ENCODE peak calls at places on chromosome 16, in four cellular contexts. One of them, this sample, is unnamed.

GRCh38 chr16:66894948-66895696 is 14.8 kb downstream of the PDP2 start:
- DNase-seq in cardiac muscle cell: peak
- DNase-seq in NCI-H82: peak
- DNase-seq in AG04449: no peak
- DNase-seq in this sample: peak

GRCh38 chr16:17470002-17470870 is 524 bp downstream of the XYLT1 start:
- DNase-seq in cardiac muscle cell: no peak
- DNase-seq in AG04449: no peak
- DNase-seq in NCI-H82: peak
- DNase-seq in this sample: peak

GRCh38 chr16:74775255-74775654 is 635 bp upstream of the FA2H start:
- DNase-seq in AG04449: no peak
- DNase-seq in cardiac muscle cell: no peak
- DNase-seq in NCI-H82: no peak
- DNase-seq in this sample: no peak

GRCh38 chr16:71205482-71206131 is 24.9 kb downstream of the HYDIN start:
- DNase-seq in NCI-H82: no peak
- DNase-seq in cardiac muscle cell: no peak
- DNase-seq in AG04449: no peak
- DNase-seq in this sample: no peak

GRCh38 chr16:10827691-10828341 is 9.2 kb upstream of the TVP23A start:
- DNase-seq in cardiac muscle cell: peak
- DNase-seq in NCI-H82: no peak
- DNase-seq in AG04449: peak
- DNase-seq in this sample: no peak

GRCh38 chr16:69073181-69073669 is 32.2 kb upstream of the HAS3 start:
- DNase-seq in NCI-H82: no peak
- DNase-seq in AG04449: no peak
- DNase-seq in cardiac muscle cell: peak
- DNase-seq in this sample: no peak

GRCh38 chr16:56985288-56985961 is 3.9 kb upstream of the NLRC5 start:
- DNase-seq in AG04449: peak
- DNase-seq in NCI-H82: peak
- DNase-seq in cardiac muscle cell: peak
- DNase-seq in this sample: no peak

GRCh38 chr16:17346774-17347569 is 123.8 kb downstream of the XYLT1 start:
- DNase-seq in AG04449: no peak
- DNase-seq in NCI-H82: no peak
- DNase-seq in cardiac muscle cell: no peak
- DNase-seq in this sample: no peak

GRCh38 chr16:89193576-89194293 is 6.6 kb downstream of the SLC22A31 start:
- DNase-seq in NCI-H82: peak
- DNase-seq in cardiac muscle cell: no peak
- DNase-seq in AG04449: no peak
- DNase-seq in this sample: no peak

GRCh38 chr16:69324585-69325253 is 5.7 kb downstream of the PDF start:
- DNase-seq in AG04449: no peak
- DNase-seq in NCI-H82: no peak
- DNase-seq in cardiac muscle cell: no peak
- DNase-seq in this sample: no peak

GRCh38 chr16:75462804-75463203 is 1.7 kb downstream of the TMEM170A start:
- DNase-seq in NCI-H82: no peak
- DNase-seq in AG04449: no peak
- DNase-seq in cardiac muscle cell: no peak
- DNase-seq in this sample: no peak

GRCh38 chr16:51151435-51151950 is 423 bp upstream of the SALL1 start:
- DNase-seq in AG04449: no peak
- DNase-seq in cardiac muscle cell: peak
- DNase-seq in NCI-H82: peak
- DNase-seq in this sample: peak

GRCh38 chr16:88377961-88378360 is 4.8 kb upstream of the ZNF469 start:
- DNase-seq in NCI-H82: no peak
- DNase-seq in AG04449: no peak
- DNase-seq in cardiac muscle cell: no peak
- DNase-seq in this sample: no peak

This sample was measured in WERI-Rb-1.